ENCODE peak calls at places on chromosomes 7 and 10, in five cellular contexts. S is T1000; K is GM20000; V is cardiac muscle cell; P is naive thymus-derived CD4-positive, alpha-beta T cell. N is an unnamed sample.

GRCh38 chr7:73811760-73812168 is 19.0 kb upstream of the CLDN4 start:
- DNase-seq in S (no peak), K (peak; percentile 78), V (peak; percentile 86), P (peak; percentile 17), N (peak; percentile 68)

GRCh38 chr7:50580053-50580452 is 14.8 kb upstream of the DDC start:
- DNase-seq in S (no peak), K (no peak), V (no peak), P (no peak), N (no peak)

GRCh38 chr7:55179897-55180682 is 161.3 kb downstream of the EGFR start:
- DNase-seq in S (no peak), K (no peak), V (no peak), P (no peak), N (no peak)

GRCh38 chr10:105585215-105585614 is 944.1 kb downstream of the SORCS3 start:
- DNase-seq in S (no peak), K (no peak), V (no peak), P (no peak), N (no peak)

GRCh38 chr10:29496341-29497162 is 138.2 kb downstream of the SVIL start:
- DNase-seq in S (peak; percentile 55), K (peak; percentile 59), V (peak; percentile 83), P (peak; percentile 24), N (peak; percentile 80)

GRCh38 chr7:156194813-156195212 is 382.6 kb upstream of the SHH start:
- DNase-seq in S (no peak), K (no peak), V (no peak), P (no peak), N (no peak)

GRCh38 chr10:78852856-78853255 is 215.9 kb upstream of the ZMIZ1 start:
- DNase-seq in S (no peak), K (peak; percentile 25), V (no peak), P (peak; percentile 23), N (peak; percentile 49)

GRCh38 chr7:90833443-90833842 is 237.3 kb downstream of the CDK14 start:
- DNase-seq in S (no peak), K (no peak), V (no peak), P (no peak), N (no peak)

GRCh38 chr7:155571581-155572345 is 25.4 kb upstream of the CNPY1 start:
- DNase-seq in S (no peak), K (no peak), V (no peak), P (no peak), N (no peak)

GRCh38 chr10:128173383-128173782 is 47.2 kb upstream of the MKI67 start:
- DNase-seq in S (no peak), K (no peak), V (no peak), P (no peak), N (no peak)

GRCh38 chr7:114522081-114522480 is 107.5 kb downstream of the FOXP2 start:
- DNase-seq in S (no peak), K (no peak), V (no peak), P (no peak), N (no peak)

GRCh38 chr10:5983813-5984212 is 6.5 kb upstream of the IL15RA start:
- DNase-seq in S (no peak), K (no peak), V (no peak), P (no peak), N (no peak)

GRCh38 chr10:68081916-68082315 is 6.8 kb upstream of the HERC4 start:
- DNase-seq in S (no peak), K (no peak), V (no peak), P (no peak), N (no peak)

GRCh38 chr7:105587899-105588690 is 6.8 kb upstream of the EFCAB10 start:
- DNase-seq in S (no peak), K (peak; percentile 34), V (peak; percentile 73), P (no peak), N (no peak)

GRCh38 chr10:126496771-126497545 is 108.7 kb upstream of the ADAM12 start:
- DNase-seq in S (no peak), K (no peak), V (no peak), P (no peak), N (no peak)

GRCh38 chr7:815284-816216 is 16.7 kb upstream of the SUN1 start:
- DNase-seq in S (no peak), K (peak; percentile 49), V (peak; percentile 90), P (peak; percentile 20), N (no peak)

GRCh38 chr7:5695037-5695708 is 86.3 kb downstream of the RNF216 start:
- DNase-seq in S (no peak), K (peak; percentile 61), V (no peak), P (peak; percentile 81), N (no peak)

N was measured in SJCRH30.